ENCODE peak calls at places on chromosomes 16 and 17, in five cellular contexts. W is A549, O is HCT116, F is GM23338, M is Panc1. E is an unnamed sample.

GRCh38 chr16:9844361-9844760 is 337.9 kb downstream of the GRIN2A start:
- DNase-seq in F (no peak), O (no peak), M (no peak), W (peak; percentile 6), E (no peak)

GRCh38 chr17:4759776-4760236 is 11.9 kb upstream of the TM4SF5 start:
- DNase-seq in O (no peak), M (no peak), W (no peak), F (no peak), E (no peak)

GRCh38 chr17:19339341-19339815 is 23.1 kb downstream of the B9D1 start:
- DNase-seq in O (no peak), W (no peak), M (no peak), F (no peak), E (no peak)

GRCh38 chr16:57194512-57194911 is 8.4 kb downstream of the RSPRY1 start:
- DNase-seq in O (peak; percentile 54), W (peak; percentile 87), F (no peak), M (peak; percentile 89), E (no peak)

GRCh38 chr16:19143241-19143640 is 24.8 kb upstream of the SYT17 start:
- DNase-seq in O (no peak), F (no peak), W (no peak), M (no peak), E (no peak)

GRCh38 chr17:1710807-1711553 is 803 bp upstream of the TLCD2 start:
- DNase-seq in F (peak; percentile 70), M (no peak), W (peak; percentile 45), O (no peak), E (no peak)

GRCh38 chr16:10558305-10558704 is 22.1 kb downstream of the EMP2 start:
- DNase-seq in W (no peak), M (no peak), O (no peak), F (no peak), E (no peak)

GRCh38 chr16:49492090-49492801 is 118.6 kb downstream of the C16orf78 start:
- DNase-seq in W (peak; percentile 15), O (no peak), M (no peak), F (peak; percentile 78), E (no peak)

GRCh38 chr17:49944451-49944850 is 24.5 kb upstream of the DLX4 start:
- DNase-seq in W (no peak), F (peak; percentile 49), M (no peak), O (no peak), E (no peak)

GRCh38 chr16:17416461-17417221 is 54.1 kb downstream of the XYLT1 start:
- DNase-seq in M (no peak), F (peak; percentile 78), W (no peak), O (no peak), E (peak; percentile 90)

GRCh38 chr16:17420821-17421220 is 49.9 kb downstream of the XYLT1 start:
- DNase-seq in W (no peak), O (no peak), F (no peak), M (no peak), E (no peak)

GRCh38 chr16:17419266-17419665 is 51.5 kb downstream of the XYLT1 start:
- DNase-seq in F (no peak), O (no peak), M (no peak), W (no peak), E (no peak)

GRCh38 chr16:17414916-17415315 is 55.8 kb downstream of the XYLT1 start:
- DNase-seq in F (no peak), W (no peak), M (no peak), O (no peak), E (no peak)

DNA sequence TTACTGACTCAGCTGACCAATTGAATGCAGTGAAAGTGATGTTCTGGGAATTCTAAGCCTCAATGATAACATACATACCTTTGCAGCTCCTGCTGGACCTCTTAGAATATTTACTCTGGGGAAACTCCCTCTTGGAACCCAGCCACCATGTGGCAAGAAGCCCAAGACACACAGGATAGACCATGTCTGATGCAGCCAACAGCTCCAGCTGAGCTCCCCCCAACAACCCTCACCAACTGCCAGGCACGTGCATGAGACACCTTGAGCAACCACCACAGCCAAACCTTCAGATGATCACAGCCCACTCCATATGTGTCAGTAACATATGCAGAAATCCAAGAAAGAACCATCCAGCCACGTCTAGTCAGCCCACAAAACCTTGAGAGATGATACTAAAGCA is 53.0 kb downstream of the XYLT1 start:
- DNase-seq in F (no peak), M (no peak), O (no peak), W (no peak), E (no peak)
- H3K27ac ChIP-seq in F (no peak overlapping the region), M (no peak overlapping the region), O (no peak overlapping the region), W (no peak overlapping the region), E (peak overlapping the region; percentile 76)

DNA sequence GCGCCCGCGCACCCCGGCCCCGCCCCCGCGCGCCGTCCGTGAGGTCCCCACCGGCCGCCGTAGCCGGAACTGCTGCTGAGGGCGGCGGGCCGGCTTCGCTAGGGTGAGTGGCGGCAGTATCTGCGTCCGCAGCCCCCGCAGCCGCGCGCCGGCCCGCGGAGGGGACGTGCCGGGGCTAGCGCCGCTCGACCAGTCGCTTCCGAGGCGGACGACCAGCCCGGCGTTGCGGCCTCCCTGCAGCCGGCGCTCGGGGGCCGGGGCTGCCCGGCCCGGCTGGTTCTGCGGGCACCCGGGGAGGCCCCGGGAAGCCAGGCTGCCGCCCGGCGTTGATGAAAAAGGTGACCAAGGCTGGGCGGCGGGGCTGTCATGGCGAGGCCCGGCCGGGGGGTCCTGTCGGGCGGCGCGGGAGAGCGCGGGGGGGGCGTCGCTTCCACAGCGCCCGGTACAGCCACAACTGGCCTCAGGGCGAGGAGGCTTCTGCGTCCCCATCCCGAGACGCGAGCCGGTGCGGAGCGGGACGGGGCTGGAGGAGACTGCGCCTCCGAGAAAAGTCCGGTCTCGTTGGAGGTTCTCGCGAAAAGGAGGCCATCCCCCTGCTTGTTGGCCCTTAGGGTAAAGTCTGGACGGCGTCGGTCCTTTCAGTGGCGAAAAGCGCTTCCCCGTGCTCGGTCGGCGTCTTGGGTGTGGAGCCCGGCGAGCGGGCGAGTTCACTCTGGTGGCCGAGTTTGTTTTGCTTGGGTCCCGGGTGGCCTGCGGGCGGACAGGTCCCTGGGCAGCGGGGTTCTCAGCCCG is at the start of gene CRAMP1:
- DNase-seq in W (peak; percentile 27), F (peak; percentile 29), M (no peak), O (no peak), E (peak; percentile 26)
- TF ChIP-seq REST in W (no peak), F (no peak), M (no peak), O (no peak), E (no peak)

GRCh38 chr16:87372305-87372704 is 11.3 kb downstream of the FBXO31 start:
- DNase-seq in O (no peak), F (no peak), M (no peak), W (no peak), E (no peak)
- H3K27ac ChIP-seq in O (no peak overlapping the region), F (no peak overlapping the region), M (no peak overlapping the region), W (no peak overlapping the region), E (no peak overlapping the region)

DNA sequence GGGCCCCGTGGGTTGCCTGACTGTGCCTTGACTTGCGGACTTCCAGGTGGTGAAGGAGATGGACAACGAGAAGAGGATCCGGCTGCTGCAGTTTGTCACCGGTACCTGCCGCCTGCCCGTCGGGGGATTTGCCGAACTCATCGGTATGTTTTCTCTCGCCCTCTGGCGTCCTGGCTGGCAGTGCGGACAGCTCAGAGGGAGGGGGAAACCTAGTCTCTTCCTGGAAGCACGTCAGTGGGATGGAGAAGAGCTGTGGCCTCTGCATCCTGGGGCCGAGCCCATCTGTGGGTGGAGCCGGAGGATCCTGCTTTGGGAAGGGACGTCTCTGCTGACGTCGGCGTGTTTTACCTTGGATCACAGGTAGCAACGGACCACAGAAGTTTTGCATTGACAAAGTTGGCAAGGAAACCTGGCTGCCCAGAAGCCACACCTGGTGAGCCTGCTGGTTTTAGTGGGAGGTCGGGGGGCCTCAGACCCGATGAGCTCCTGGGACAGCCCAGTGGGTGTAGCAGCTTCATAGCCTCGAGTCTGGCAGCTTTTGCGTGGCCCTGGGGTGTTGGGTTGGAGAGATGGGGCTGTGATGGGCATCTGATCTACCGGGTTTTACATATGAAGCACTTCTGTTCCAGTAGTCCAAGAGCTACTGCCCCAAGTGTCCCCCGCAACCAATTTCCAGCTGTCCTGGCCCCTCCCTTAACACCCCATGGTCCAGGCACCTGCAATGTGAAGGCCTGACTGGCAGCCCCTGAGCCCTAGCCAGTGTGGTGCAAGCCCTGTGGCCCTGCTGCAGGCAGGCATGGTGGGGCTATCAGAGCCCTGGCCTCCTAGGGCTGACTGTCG is 11.9 kb upstream of the CLEC18A start:
- DNase-seq in M (no peak), F (peak; percentile 44), W (no peak), O (no peak), E (no peak)
- TF ChIP-seq REST in M (no peak), F (no peak), W (no peak), O (no peak), E (no peak)

E was measured in HL-60.